ENCODE peak calls at places on chromosomes 4 and X, in eight cellular contexts. G is neural progenitor cell, H is GM13977, V is fibroblast of the aortic adventitia, D is psoas muscle, S is A549, C is upper lobe of left lung, X is fibroblast of pulmonary artery. Z is an unnamed sample.

GRCh38 chr4:72352746-72353145 is 216.3 kb downstream of the ADAMTS3 start:
- DNase-seq in G (no peak), H (no peak), V (no peak), D (no peak), S (no peak), C (no peak), X (peak; percentile 26), Z (no peak)

GRCh38 chrX:56233682-56234081 is 1.5 kb downstream of the KLF8 start:
- DNase-seq in G (peak; percentile 64), H (peak; percentile 60), V (no peak), D (peak; percentile 49), S (peak; percentile 5), C (peak; percentile 83), X (peak; percentile 0), Z (no peak)

GRCh38 chr4:29081230-29081955 is 1638.8 kb upstream of the PCDH7 start:
- DNase-seq in G (no peak), H (no peak), V (peak; percentile 14), D (no peak), S (no peak), C (no peak), X (peak; percentile 33), Z (no peak)

GRCh38 chr4:148292596-148293175 is 149.5 kb downstream of the NR3C2 start:
- DNase-seq in G (no peak), H (no peak), V (no peak), D (no peak), S (no peak), C (no peak), X (no peak), Z (no peak)

GRCh38 chrX:40095588-40096394 is 2.0 kb downstream of the BCOR start:
- DNase-seq in G (peak; percentile 44), H (no peak), V (no peak), D (no peak), S (no peak), C (no peak), X (no peak), Z (no peak)

GRCh38 chr4:32569844-32570243 is 1849.7 kb downstream of the PCDH7 start:
- DNase-seq in G (no peak), H (peak; percentile 2), V (no peak), D (no peak), S (no peak), C (no peak), X (peak; percentile 2), Z (no peak)

GRCh38 chrX:155027509-155028066 is 944 bp downstream of the FUNDC2 start:
- DNase-seq in G (no peak), H (no peak), V (peak; percentile 86), D (no peak), S (peak; percentile 53), C (peak; percentile 21), X (peak; percentile 89), Z (no peak)

GRCh38 chrX:97494756-97495372 is 611.2 kb downstream of the RPA4 start:
- DNase-seq in G (no peak), H (peak; percentile 8), V (no peak), D (no peak), S (no peak), C (no peak), X (no peak), Z (no peak)

GRCh38 chrX:131572372-131573014 is 28.6 kb downstream of the OR13H1 start:
- DNase-seq in G (no peak), H (no peak), V (no peak), D (no peak), S (peak; percentile 40), C (no peak), X (no peak), Z (no peak)

GRCh38 chr4:97153042-97153441 is 990.2 kb downstream of the STPG2 start:
- DNase-seq in G (peak; percentile 14), H (no peak), V (no peak), D (no peak), S (peak; percentile 1), C (no peak), X (peak; percentile 22), Z (no peak)

GRCh38 chrX:7110821-7111276 is 36.7 kb upstream of the STS start:
- DNase-seq in G (no peak), H (no peak), V (no peak), D (no peak), S (no peak), C (no peak), X (no peak), Z (no peak)

DNA sequence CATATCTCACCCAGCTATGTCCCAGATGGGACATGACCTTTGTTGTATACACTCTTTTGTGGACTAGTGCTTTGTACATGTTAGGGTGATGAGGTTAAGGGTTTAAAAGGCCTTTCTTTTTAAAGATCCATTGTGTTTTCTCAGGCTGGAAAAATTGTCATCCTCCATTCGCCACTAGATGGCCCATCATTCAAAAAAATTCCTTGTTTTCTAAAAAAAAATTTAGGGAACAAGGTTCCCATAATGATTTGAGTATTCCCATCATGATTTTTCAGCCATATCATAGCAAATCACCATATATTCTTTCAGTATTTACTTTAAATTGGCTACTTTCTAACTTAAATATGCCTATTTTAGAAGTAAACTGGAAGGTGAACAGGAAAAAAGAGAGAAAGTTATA is 91.9 kb upstream of the TMEM164 start:
- DNase-seq in G (no peak), H (no peak), V (peak; percentile 35), D (no peak), S (no peak), C (no peak), X (peak; percentile 34), Z (no peak)
- TF ChIP-seq CTCF in G (peak; percentile 59), H (peak; percentile 40), V (peak; percentile 57), D (peak; percentile 61), S (peak; percentile 68), C (no peak), X (peak; percentile 51), Z (peak; percentile 46)

GRCh38 chrX:130080791-130081367 is 29.4 kb downstream of the ELF4 start:
- DNase-seq in G (no peak), H (no peak), V (no peak), D (no peak), S (no peak), C (no peak), X (no peak), Z (no peak)

GRCh38 chrX:130083107-130083490 is 27.2 kb downstream of the ELF4 start:
- DNase-seq in G (peak; percentile 14), H (no peak), V (no peak), D (no peak), S (no peak), C (no peak), X (no peak), Z (no peak)

GRCh38 chrX:130081421-130082045 is 28.8 kb downstream of the ELF4 start:
- DNase-seq in G (no peak), H (no peak), V (no peak), D (no peak), S (no peak), C (no peak), X (no peak), Z (no peak)

GRCh38 chrX:130083656-130084382 is 26.5 kb downstream of the ELF4 start:
- DNase-seq in G (no peak), H (no peak), V (no peak), D (no peak), S (no peak), C (peak; percentile 54), X (no peak), Z (no peak)

DNA sequence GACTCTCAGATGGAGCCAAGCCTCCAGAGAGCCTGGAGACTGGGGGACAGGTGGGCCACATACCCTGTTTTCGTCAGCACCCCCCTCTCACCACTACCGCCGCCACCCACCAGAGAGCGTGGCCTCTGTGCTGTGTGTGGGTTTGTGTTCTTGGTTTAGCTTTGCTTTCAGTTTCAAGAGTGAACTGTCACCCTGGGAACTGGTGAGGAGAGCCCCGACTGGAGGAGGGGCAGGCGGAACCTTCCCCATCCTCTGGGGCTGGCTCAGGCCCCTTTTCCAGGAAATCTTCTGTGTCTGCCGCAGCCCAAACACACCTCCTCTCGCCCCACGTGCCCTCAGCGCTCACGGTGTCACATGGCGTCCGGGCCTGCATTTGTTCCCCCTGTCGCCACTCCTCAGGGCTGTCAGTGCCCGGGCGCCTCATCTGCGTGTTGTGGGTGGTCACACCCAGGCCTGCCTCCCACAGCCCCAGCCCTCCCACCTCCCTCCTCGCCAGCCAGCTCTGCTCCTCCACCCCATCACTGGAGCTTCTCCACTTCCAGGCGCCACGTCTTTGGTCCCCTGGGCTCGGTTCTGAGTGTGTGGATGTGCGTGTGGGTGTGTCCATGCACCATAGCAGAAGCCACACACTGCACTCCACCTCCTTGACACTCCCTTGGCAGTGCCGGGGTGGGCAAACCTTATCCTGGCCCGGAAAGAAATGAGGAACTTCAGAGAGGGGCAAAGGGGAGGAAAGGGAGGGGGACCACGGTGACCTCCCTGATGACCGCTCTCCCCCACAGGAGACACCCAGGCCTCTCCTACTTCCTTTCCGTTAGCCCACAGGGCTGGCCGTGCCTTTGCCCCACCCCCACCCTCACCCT is 27.8 kb downstream of the ELF4 start:
- DNase-seq in G (no peak), H (peak; percentile 68), V (peak; percentile 39), D (peak; percentile 53), S (no peak), C (peak; percentile 56), X (no peak), Z (no peak)
- TF ChIP-seq CTCF in G (no peak), H (peak; percentile 36), V (peak; percentile 28), D (peak; percentile 10), S (no peak), C (peak; percentile 70), X (no peak), Z (no peak)

DNA sequence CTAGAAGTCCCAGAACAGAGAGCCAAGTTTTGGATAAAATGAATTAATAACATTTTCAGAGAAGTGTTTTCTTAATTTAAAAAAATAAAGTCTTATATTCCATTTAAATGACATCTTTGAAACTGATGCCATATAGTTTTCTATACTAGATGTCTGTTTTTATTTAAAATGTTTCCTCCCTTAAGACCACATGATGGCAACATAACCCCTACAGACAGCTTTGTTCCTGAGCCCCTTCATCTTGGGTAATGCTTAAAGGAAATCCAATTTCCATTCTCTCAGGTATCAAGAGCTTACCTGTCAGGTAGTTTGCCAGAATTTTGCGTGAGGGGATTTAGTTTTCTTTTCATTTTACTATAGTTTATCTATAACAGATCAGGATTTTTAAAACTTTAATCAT is 181.4 kb upstream of the UGT8 start:
- DNase-seq in G (peak; percentile 31), H (peak; percentile 7), V (no peak), D (no peak), S (no peak), C (no peak), X (no peak), Z (no peak)
- TF ChIP-seq CTCF in G (peak; percentile 43), H (no peak), V (no peak), D (no peak), S (no peak), C (no peak), X (no peak), Z (no peak)

GRCh38 chr4:25970691-25971427 is 56.8 kb downstream of the SMIM20 start:
- DNase-seq in G (peak; percentile 69), H (no peak), V (no peak), D (no peak), S (no peak), C (no peak), X (peak; percentile 27), Z (no peak)

GRCh38 chr4:25970241-25970675 is 56.2 kb downstream of the SMIM20 start:
- DNase-seq in G (no peak), H (peak; percentile 32), V (no peak), D (peak; percentile 31), S (no peak), C (peak; percentile 41), X (peak; percentile 45), Z (no peak)

GRCh38 chr4:25965629-25966028 is 51.6 kb downstream of the SMIM20 start:
- DNase-seq in G (no peak), H (no peak), V (no peak), D (no peak), S (no peak), C (no peak), X (no peak), Z (no peak)

GRCh38 chr4:25969374-25969773 is 55.4 kb downstream of the SMIM20 start:
- DNase-seq in G (no peak), H (no peak), V (no peak), D (no peak), S (no peak), C (no peak), X (no peak), Z (no peak)

GRCh38 chr4:25966171-25966570 is 52.2 kb downstream of the SMIM20 start:
- DNase-seq in G (no peak), H (no peak), V (no peak), D (no peak), S (no peak), C (no peak), X (no peak), Z (no peak)
- TF ChIP-seq CTCF in G (no peak), H (no peak), V (no peak), D (no peak), S (no peak), C (no peak), X (no peak), Z (no peak)

Z was measured in D721Med.